ENCODE peak calls at places on chromosomes 11 and 22, in ten cellular contexts. E, N, P, D, J, U, I, X, T and K are unnamed samples.

GRCh38 chr11:32420937-32421532 is 14.3 kb downstream of the WT1 start:
- DNase-seq in E (no peak), N (no peak), P (no peak), D (no peak), J (no peak), U (no peak), I (no peak), X (no peak), T (peak), K (peak)

GRCh38 chr11:77287615-77288273 is 13.7 kb downstream of the GDPD4 start:
- DNase-seq in E (no peak), N (peak), P (peak), D (no peak), J (no peak), U (no peak), I (no peak), X (no peak), T (no peak), K (no peak)

GRCh38 chr11:44066732-44067131 is 662 bp downstream of the ACCS start:
- DNase-seq in E (no peak), N (peak), P (peak), D (no peak), J (peak), U (no peak), I (no peak), X (no peak), T (no peak), K (no peak)

GRCh38 chr11:109432105-109432504 is 10.1 kb downstream of the C11orf87 start:
- DNase-seq in E (no peak), N (no peak), P (no peak), D (no peak), J (no peak), U (no peak), I (no peak), X (no peak), T (no peak), K (no peak)

GRCh38 chr22:46104170-46104880 is 46.0 kb upstream of the PPARA start:
- DNase-seq in E (peak), N (no peak), P (no peak), D (no peak), J (no peak), U (peak), I (peak), X (no peak), T (no peak), K (no peak)

GRCh38 chr11:119194811-119195210 is 9.5 kb downstream of the NHERF4 start:
- DNase-seq in E (no peak), N (no peak), P (no peak), D (no peak), J (no peak), U (no peak), I (no peak), X (no peak), T (no peak), K (no peak)

GRCh38 chr11:64649304-64649703 is 58.3 kb downstream of the SLC22A12 start:
- DNase-seq in E (no peak), N (no peak), P (no peak), D (no peak), J (no peak), U (peak), I (peak), X (no peak), T (peak), K (peak)

GRCh38 chr11:16030664-16031063 is 325.7 kb downstream of the SOX6 start:
- DNase-seq in E (no peak), N (no peak), P (no peak), D (no peak), J (no peak), U (no peak), I (no peak), X (no peak), T (no peak), K (no peak)

GRCh38 chr11:120894207-120894989 is 129.5 kb upstream of the TBCEL start:
- DNase-seq in E (no peak), N (no peak), P (no peak), D (no peak), J (peak), U (no peak), I (no peak), X (no peak), T (no peak), K (no peak)

GRCh38 chr11:86160546-86161149 is 83.9 kb upstream of the EED start:
- DNase-seq in E (no peak), N (no peak), P (no peak), D (no peak), J (no peak), U (no peak), I (no peak), X (no peak), T (no peak), K (no peak)

GRCh38 chr11:65311197-65311631 is 3.5 kb upstream of the CDC42EP2 start:
- DNase-seq in E (no peak), N (no peak), P (no peak), D (no peak), J (no peak), U (no peak), I (no peak), X (no peak), T (no peak), K (no peak)

GRCh38 chr11:97965849-97966646 is 1054.7 kb upstream of the CNTN5 start:
- DNase-seq in E (no peak), N (peak), P (peak), D (no peak), J (no peak), U (no peak), I (no peak), X (no peak), T (no peak), K (no peak)

GRCh38 chr11:73312806-73313403 is 4.8 kb downstream of the ARHGEF17 start:
- DNase-seq in E (no peak), N (no peak), P (no peak), D (no peak), J (no peak), U (no peak), I (no peak), X (no peak), T (no peak), K (no peak)

GRCh38 chr11:57432714-57433163 is 5.8 kb upstream of the SLC43A3 start:
- DNase-seq in E (no peak), N (no peak), P (no peak), D (no peak), J (peak), U (peak), I (peak), X (no peak), T (no peak), K (peak)

GRCh38 chr11:44859528-44859925 is 91.2 kb downstream of the TP53I11 start:
- DNase-seq in E (no peak), N (no peak), P (no peak), D (no peak), J (no peak), U (no peak), I (no peak), X (no peak), T (no peak), K (no peak)

DNA sequence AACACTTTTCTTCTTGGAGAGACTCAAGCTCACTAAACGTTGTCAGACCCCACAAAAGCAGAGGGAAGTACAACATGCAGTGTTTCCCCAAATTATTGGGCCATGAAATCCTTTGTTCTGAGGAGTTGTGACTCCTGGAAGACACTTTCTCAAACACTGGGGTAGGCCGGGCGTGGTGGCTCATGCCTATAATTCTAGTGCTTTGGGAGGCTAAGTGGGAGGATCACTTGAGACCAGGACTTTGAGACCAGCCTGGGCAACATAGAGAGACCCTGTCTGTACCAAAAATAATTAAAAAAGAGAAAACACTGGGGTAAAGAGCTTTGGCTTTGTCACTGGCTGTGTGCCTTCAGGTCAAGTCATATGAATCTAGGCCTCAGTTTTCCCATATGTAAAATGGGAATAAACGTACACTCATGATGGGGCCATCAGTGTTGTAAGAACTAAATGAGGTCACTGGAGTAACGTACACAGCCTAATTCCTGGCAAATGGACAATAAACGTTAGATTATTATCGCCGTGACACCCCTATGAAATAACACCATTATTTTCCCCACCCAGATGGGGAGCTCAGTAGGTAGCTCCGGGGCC is 92.0 kb downstream of the RRM1 start:
- DNase-seq in E (no peak), N (no peak), P (no peak), D (no peak), J (no peak), U (no peak), I (no peak), X (no peak), T (no peak), K (no peak)
- TF ChIP-seq CTCF in E (no peak), N (no peak), P (no peak), D (no peak), J (no peak), U (no peak), I (no peak), X (no peak), T (peak), K (no peak)

GRCh38 chr22:38317237-38317994 is at the start of gene CSNK1E:
- DNase-seq in E (peak), N (no peak), P (no peak), D (peak), J (peak), U (peak), I (peak), X (peak), T (peak), K (peak)

GRCh38 chr22:38315801-38316339 is 1.4 kb downstream of the CSNK1E start:
- DNase-seq in E (no peak), N (no peak), P (no peak), D (no peak), J (no peak), U (no peak), I (no peak), X (no peak), T (no peak), K (no peak)

GRCh38 chr22:38316340-38317236 is 645 bp downstream of the CSNK1E start:
- DNase-seq in E (peak), N (no peak), P (no peak), D (peak), J (no peak), U (peak), I (peak), X (no peak), T (peak), K (peak)

GRCh38 chr22:38318792-38319773 is 1.9 kb upstream of the CSNK1E start:
- DNase-seq in E (no peak), N (no peak), P (no peak), D (no peak), J (no peak), U (no peak), I (no peak), X (no peak), T (no peak), K (no peak)

DNA sequence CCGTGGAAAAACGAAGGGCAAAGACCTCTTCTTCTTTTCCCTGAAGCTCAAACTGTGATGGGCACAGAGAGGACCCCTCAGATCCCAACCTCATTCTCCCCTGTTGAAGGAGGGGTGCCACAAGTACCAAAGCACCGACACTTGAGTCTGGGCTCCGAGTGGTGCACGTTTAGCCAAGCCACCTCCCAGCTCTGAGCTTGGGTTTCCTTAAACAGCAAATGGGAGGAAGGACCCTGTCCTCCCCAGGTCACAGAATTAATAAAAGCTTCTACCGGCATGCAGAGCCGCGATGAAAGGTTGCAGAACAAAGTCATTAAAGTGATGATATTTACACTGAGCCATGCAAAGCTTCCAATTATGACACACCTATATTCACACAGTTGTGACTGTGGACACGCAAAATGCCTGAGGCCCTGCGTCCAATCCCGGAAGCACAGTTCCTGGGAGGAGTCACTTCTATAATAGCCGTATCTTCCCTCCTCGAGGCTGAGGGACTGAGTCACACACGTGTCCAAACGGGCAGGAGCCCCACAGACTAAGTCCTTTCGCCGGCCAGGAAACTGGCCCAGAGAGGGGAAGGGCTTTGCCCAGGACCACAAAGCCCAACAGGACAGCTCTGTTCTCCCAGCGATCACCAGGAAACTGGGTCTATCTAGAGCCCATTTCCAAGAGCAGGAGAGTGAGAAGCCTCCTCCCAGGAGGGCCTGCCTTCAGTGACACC is 922 bp upstream of the CSNK1E start:
- DNase-seq in E (peak), N (peak), P (peak), D (no peak), J (peak), U (no peak), I (peak), X (peak), T (no peak), K (no peak)
- H3K4me3 ChIP-seq in E (peak), N (peak), P (peak), D (peak), J (no peak), U (peak), I (peak), X (peak), T (no peak), K (no peak)

DNA sequence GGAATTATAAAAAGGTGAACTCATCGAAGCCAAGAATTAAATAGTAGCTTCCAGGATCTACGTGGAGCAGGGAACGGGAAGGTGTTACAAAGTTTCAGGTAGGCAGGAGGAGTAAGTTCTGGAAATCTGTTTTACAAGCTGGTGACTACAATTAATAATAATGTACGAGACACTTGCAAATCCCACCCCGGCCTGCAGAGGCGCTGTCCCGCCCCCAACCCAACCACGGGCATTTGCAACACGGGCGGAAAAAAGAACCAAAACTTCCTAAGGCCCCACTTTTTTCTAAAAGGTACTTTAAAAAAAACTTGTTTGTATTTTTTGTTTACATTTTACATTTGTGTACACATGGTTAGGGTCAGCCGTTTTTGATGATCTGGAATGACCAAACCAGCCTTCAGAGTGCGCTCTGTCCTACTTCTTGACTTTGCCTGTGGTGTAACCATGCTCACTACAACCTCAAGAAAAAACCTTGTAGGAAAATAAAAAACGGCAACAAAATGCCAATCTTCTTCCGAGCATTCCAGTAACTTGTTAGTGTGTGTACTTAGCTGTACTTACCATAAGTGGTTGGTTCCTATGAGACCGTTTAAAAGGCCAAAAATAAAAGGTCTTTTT is 449.6 kb upstream of the B3GAT1 start:
- DNase-seq in E (no peak), N (no peak), P (no peak), D (no peak), J (no peak), U (no peak), I (peak), X (no peak), T (no peak), K (no peak)
- TF ChIP-seq CTCF in E (no peak), N (no peak), P (no peak), D (peak), J (no peak), U (no peak), I (no peak), X (no peak), T (peak), K (peak)

DNA sequence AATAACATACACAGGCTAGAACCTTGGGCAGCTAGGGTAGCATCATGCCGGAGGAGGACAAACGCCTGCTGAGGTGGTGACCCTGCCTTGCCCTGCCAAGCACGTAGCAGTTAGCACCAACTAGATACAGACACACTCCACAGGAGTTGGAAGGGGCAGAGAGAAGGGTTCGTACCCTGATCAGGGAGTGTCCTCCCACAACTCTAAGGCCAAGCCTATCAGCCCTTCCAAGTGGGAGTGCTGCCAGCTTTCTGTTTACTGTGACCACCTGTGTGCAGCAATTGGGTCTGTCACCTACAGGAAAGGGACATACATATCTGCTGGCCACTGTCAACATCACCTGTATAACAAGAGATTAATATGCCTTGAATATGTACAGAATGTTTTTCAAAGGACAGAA is 1.9 kb upstream of the THAP7 start:
- DNase-seq in E (no peak), N (no peak), P (no peak), D (no peak), J (no peak), U (no peak), I (no peak), X (no peak), T (no peak), K (no peak)
- H3K4me3 ChIP-seq in E (no peak), N (no peak), P (no peak), D (no peak), J (no peak), U (no peak), I (no peak), X (no peak), T (no peak), K (peak)

GRCh38 chr11:88494857-88495256 is 157.3 kb upstream of the CTSC start:
- DNase-seq in E (no peak), N (no peak), P (no peak), D (no peak), J (no peak), U (no peak), I (no peak), X (no peak), T (no peak), K (peak)
- TF ChIP-seq CTCF in E (no peak), N (no peak), P (no peak), D (no peak), J (no peak), U (no peak), I (no peak), X (no peak), T (no peak), K (no peak)

GRCh38 chr11:124762077-124762623 is at the start of gene ESAM:
- DNase-seq in E (peak), N (no peak), P (no peak), D (peak), J (no peak), U (no peak), I (no peak), X (no peak), T (no peak), K (peak)
- H3K4me3 ChIP-seq in E (peak), N (peak), P (peak), D (peak), J (peak), U (peak), I (peak), X (peak), T (no peak), K (peak)

GRCh38 chr11:240315-240714 is 3.5 kb downstream of the PSMD13 start:
- DNase-seq in E (no peak), N (no peak), P (no peak), D (no peak), J (no peak), U (no peak), I (no peak), X (no peak), T (no peak), K (no peak)

GRCh38 chr11:235180-235997 is 753 bp downstream of the SIRT3 start:
- DNase-seq in E (no peak), N (no peak), P (no peak), D (no peak), J (no peak), U (no peak), I (no peak), X (no peak), T (no peak), K (peak)

GRCh38 chr11:232783-233565 is 3.2 kb downstream of the SIRT3 start:
- DNase-seq in E (no peak), N (no peak), P (no peak), D (no peak), J (no peak), U (no peak), I (no peak), X (no peak), T (no peak), K (no peak)

GRCh38 chr11:236774-237767 is at the start of gene PSMD13:
- DNase-seq in E (peak), N (peak), P (peak), D (peak), J (peak), U (peak), I (peak), X (peak), T (peak), K (peak)

DNA sequence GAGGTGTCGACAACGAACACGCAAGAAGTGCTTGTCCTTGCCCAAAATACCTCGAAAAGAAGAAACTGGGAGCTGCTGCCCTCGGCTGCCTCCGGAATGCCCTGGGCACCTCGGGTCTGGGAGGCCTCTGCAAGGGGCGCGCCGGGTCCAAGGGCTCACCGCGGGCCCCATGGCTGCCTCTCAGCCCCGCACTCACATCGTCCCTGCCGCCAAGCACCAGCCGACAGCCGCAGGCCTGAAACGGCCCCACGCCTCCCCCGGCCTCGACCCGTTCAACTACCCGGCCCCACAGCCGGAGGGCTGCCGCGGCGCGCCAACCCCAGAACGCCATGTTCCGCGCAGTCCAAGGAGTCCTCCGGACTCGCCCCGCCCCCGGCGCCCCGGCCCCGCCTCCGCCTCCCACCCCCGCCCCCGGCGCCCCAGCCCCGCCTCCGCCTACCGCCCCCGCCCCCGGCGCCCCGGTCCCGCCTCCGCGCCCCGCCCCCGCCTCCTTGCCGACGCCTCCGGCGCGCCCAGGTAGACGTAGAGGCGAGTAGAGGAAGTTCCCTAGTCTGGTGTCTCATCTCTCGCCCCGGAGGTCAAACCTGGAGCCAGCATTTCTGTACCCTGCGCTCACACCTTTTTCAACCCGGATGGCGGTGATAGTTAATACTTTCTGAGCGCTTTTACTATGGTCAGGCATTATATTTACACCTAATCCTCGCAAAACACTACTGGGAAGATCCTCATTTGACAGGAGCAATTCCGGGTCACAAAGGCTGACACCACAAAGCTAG is at the start of gene SIRT3:
- DNase-seq in E (peak), N (peak), P (no peak), D (peak), J (peak), U (peak), I (peak), X (peak), T (peak), K (peak)
- TF ChIP-seq CTCF in E (peak), N (no peak), P (peak), D (no peak), J (no peak), U (no peak), I (no peak), X (peak), T (peak), K (no peak)

DNA sequence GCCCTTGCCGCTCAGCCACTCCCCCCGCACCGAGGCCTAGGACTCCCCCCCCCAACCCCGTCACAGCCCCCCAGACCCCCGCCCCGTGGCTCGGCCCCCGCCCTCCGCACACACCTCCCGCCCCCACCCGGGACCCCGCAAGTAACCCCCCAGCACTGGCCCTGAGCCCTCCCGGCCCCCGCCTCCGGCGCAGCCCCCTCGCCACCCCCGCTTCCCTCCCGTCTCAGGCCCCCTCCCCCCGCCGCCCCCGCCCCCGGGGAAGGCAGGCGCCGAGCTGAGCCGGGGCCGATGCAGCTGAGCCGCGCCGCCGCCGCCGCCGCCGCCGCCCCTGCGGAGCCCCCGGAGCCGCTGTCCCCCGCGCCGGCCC is 1.5 kb downstream of the SHANK3 start:
- DNase-seq in E (no peak), N (no peak), P (no peak), D (no peak), J (no peak), U (no peak), I (no peak), X (no peak), T (no peak), K (no peak)
- H3K4me3 ChIP-seq in E (peak), N (no peak), P (no peak), D (no peak), J (no peak), U (no peak), I (peak), X (peak), T (no peak), K (no peak)